ENCODE peak calls at places on chromosomes 11 and 22, in seven cellular contexts. W is IMR-90, H is H9, Q is trophoblast cell, F is neuronal stem cell, B is H1, R is mesendoderm. Y is an unnamed sample.
A peak's percentile ranks its signal among the peaks of the same experiment; 100 is the strongest.

GRCh38 chr22:20420157-20420842 is 17.3 kb downstream of the SCARF2 start:
- DNase-seq in R (no peak), B (no peak), F (no peak), Q (no peak), W (no peak), H (no peak), Y (no peak)

GRCh38 chr11:71396548-71397123 is 51.6 kb downstream of the DHCR7 start:
- DNase-seq in R (no peak), H (no peak), F (no peak), W (no peak), B (no peak), Q (no peak), Y (no peak)

GRCh38 chr11:118572075-118572913 is at the start of gene ARCN1:
- DNase-seq in W (peak; percentile 73), H (peak; percentile 91), R (peak; percentile 91), Q (peak; percentile 72), B (peak; percentile 47), F (peak; percentile 79), Y (peak; percentile 83)

GRCh38 chr11:120756931-120757330 is 245.4 kb downstream of the GRIK4 start:
- DNase-seq in F (no peak), W (no peak), H (no peak), B (no peak), Q (no peak), R (peak; percentile 43), Y (no peak)

GRCh38 chr11:41497974-41498373 is 38.5 kb upstream of the LRRC4C start:
- DNase-seq in W (no peak), H (peak; percentile 55), F (peak; percentile 81), R (peak; percentile 84), Q (no peak), B (peak; percentile 53), Y (no peak)

GRCh38 chr11:116615211-116615865 is 157.4 kb downstream of the BUD13 start:
- DNase-seq in F (no peak), B (no peak), Q (no peak), R (no peak), W (no peak), H (no peak), Y (no peak)

GRCh38 chr11:5626191-5626590 is 1.4 kb downstream of the TRIM34 start:
- DNase-seq in F (no peak), W (peak; percentile 70), H (no peak), R (no peak), B (no peak), Q (peak; percentile 4), Y (peak; percentile 70)

GRCh38 chr11:99277281-99277680 is 256.5 kb downstream of the CNTN5 start:
- DNase-seq in F (peak; percentile 12), Q (no peak), W (no peak), B (no peak), R (no peak), H (no peak), Y (no peak)

GRCh38 chr11:96141649-96142048 is 201.3 kb downstream of the MAML2 start:
- DNase-seq in Q (no peak), F (no peak), B (no peak), R (no peak), W (no peak), H (no peak), Y (no peak)

GRCh38 chr11:111456859-111457730 is 55.1 kb downstream of the BTG4 start:
- DNase-seq in H (no peak), F (no peak), R (no peak), B (no peak), Q (no peak), W (no peak), Y (no peak)

GRCh38 chr11:111454561-111455192 is 57.5 kb downstream of the BTG4 start:
- DNase-seq in B (no peak), Q (peak; percentile 22), R (peak; percentile 76), F (peak; percentile 47), W (peak; percentile 73), H (peak; percentile 84), Y (peak; percentile 65)

GRCh38 chr11:111457731-111458368 is 54.3 kb downstream of the BTG4 start:
- DNase-seq in Q (no peak), W (no peak), H (no peak), B (no peak), R (no peak), F (no peak), Y (no peak)

GRCh38 chr11:111455291-111456085 is 56.7 kb downstream of the BTG4 start:
- DNase-seq in Q (no peak), F (no peak), W (no peak), B (no peak), H (peak; percentile 64), R (no peak), Y (no peak)

DNA sequence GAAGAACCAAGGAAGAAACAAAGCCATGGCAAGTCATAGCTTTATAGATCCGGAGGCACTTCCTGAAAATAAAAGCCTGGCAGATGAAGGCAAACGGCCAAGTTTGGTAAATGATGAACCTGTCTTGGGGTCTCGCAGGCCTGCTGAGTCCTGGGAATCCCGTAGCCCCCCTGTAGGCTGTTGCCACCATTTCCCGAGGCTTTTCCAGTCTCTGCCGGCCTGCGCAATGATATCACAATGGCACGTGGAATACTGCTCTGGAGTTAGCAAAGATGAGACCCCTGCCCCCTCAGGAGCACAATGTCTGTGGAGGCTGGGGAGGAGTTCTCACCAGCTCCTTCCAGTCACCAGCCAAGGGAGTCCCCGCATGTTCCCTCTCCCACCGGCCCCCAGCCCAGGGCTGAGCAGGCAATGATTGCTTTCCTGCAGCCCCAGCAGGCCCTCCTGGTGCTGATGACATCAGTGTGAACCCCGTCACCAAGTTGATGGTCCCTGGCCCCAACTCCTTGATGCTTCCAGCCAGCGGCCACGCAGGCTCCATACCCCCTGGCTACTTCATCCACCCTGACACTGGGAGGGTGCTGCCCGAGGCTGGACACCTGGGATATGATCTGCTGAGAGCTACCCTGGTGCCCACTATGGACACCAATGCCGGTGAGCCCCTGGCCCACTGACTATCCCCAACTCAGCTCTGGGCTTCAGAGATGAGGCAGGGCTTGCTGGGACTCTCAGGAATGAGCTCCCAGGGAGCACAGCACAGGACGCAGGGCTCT is 55.9 kb downstream of the BTG4 start:
- DNase-seq in R (no peak), H (no peak), B (no peak), W (no peak), F (no peak), Q (no peak), Y (no peak)
- H4K8ac ChIP-seq in R (no peak overlapping the region), H (no peak overlapping the region), B (no peak overlapping the region), W (no peak overlapping the region), F (no peak overlapping the region), Q (no peak overlapping the region), Y (no peak overlapping the region)

DNA sequence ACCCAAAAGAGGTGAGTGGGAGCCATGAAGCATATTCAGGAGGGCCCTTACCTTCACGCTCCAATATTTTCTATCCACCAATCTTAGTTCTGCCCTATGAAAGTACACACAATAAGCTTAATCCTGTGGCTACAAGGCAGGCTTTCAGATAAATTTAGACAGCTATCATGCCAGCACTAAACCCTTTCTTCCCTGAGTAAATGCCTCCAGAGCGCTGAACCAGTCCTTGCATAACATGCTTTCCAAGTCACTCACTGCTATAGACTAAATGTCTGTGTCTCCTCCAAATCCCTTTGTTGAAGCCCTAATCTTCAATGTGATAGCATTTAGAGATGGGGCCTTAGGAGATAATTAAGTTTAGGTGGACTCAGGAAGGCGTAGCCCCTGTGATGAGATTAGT is 50.3 kb upstream of the FIBIN start:
- DNase-seq in H (no peak), F (no peak), W (no peak), B (no peak), R (peak; percentile 29), Q (no peak), Y (no peak)
- H4K8ac ChIP-seq in H (no peak overlapping the region), F (no peak overlapping the region), W (no peak overlapping the region), B (no peak overlapping the region), R (no peak overlapping the region), Q (no peak overlapping the region), Y (no peak overlapping the region)

GRCh38 chr11:2806351-2807058 is 79.1 kb downstream of the CDKN1C start:
- DNase-seq in R (no peak), Q (no peak), F (no peak), B (no peak), H (peak; percentile 27), W (no peak), Y (no peak)
- H4K8ac ChIP-seq in R (no peak overlapping the region), Q (no peak overlapping the region), F (no peak overlapping the region), B (no peak overlapping the region), H (no peak overlapping the region), W (no peak overlapping the region), Y (no peak overlapping the region)

GRCh38 chr11:76723142-76723541 is 52.6 kb upstream of the LRRC32 start:
- DNase-seq in R (no peak), B (no peak), Q (no peak), F (no peak), W (no peak), H (no peak), Y (no peak)

GRCh38 chr11:76721755-76722677 is 51.5 kb upstream of the LRRC32 start:
- DNase-seq in R (peak; percentile 87), B (peak; percentile 54), F (peak; percentile 76), W (peak; percentile 73), H (peak; percentile 84), Q (peak; percentile 86), Y (peak; percentile 80)

GRCh38 chr11:76724162-76724768 is 53.7 kb upstream of the LRRC32 start:
- DNase-seq in W (no peak), H (no peak), Q (no peak), B (no peak), F (peak; percentile 33), R (no peak), Y (peak; percentile 12)

GRCh38 chr11:76719686-76720085 is 49.1 kb upstream of the LRRC32 start:
- DNase-seq in R (no peak), F (no peak), B (no peak), Q (no peak), W (no peak), H (no peak), Y (no peak)

DNA sequence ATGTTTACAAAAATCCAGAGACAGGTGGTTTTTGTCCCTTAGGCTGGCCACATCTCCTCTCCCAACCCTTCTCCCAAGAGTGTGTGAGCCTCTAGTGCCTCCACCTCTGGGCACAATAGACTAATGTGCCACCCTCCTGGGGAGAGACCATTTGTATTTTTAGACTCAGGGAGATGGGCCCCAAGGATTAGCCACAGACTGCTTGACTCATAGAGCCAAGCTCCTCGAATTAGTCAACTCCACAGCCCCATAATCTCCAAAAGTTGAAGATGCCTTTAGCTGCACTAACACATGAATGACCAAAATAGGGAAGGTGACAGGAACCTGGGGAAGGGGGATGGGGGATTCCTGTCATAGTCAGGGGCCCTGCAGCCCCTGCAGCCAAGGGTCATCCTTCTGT is 53.0 kb upstream of the LRRC32 start:
- DNase-seq in W (no peak), R (no peak), F (no peak), Q (no peak), H (no peak), B (no peak), Y (no peak)
- H4K8ac ChIP-seq in W (no peak overlapping the region), R (no peak overlapping the region), F (no peak overlapping the region), Q (no peak overlapping the region), H (no peak overlapping the region), B (no peak overlapping the region), Y (no peak overlapping the region)

GRCh38 chr11:9574806-9575530 is 1.5 kb downstream of the WEE1 start:
- DNase-seq in H (peak; percentile 50), B (no peak), W (peak; percentile 87), F (no peak), Q (peak; percentile 49), R (peak; percentile 91), Y (peak; percentile 94)

GRCh38 chr11:9574556-9574805 is 1.0 kb downstream of the WEE1 start:
- DNase-seq in H (no peak), B (no peak), F (no peak), Q (no peak), R (peak; percentile 34), W (no peak), Y (no peak)

GRCh38 chr11:9573054-9573774 is at the start of gene WEE1:
- DNase-seq in F (peak; percentile 99), R (peak; percentile 100), H (peak; percentile 99), W (peak; percentile 98), Q (peak; percentile 99), B (peak; percentile 97), Y (peak; percentile 98)

GRCh38 chr11:9575531-9576240 is 2.2 kb downstream of the WEE1 start:
- DNase-seq in B (no peak), F (no peak), R (peak; percentile 37), Q (no peak), H (no peak), W (no peak), Y (peak; percentile 51)

GRCh38 chr11:9573775-9574555 is 495 bp downstream of the WEE1 start:
- DNase-seq in Q (no peak), B (no peak), F (no peak), R (no peak), W (no peak), H (no peak), Y (no peak)
- H4K8ac ChIP-seq in Q (peak overlapping the region; percentile 79), B (peak overlapping the region; percentile 85), F (no peak overlapping the region), R (peak overlapping the region; percentile 77), W (peak overlapping the region; percentile 42), H (no peak overlapping the region), Y (peak overlapping the region; percentile 66)